ENCODE peak calls at places on chromosome 17, in six cellular contexts. Z is GM12891, P is K562, A is H1, N is GM12878, Q is HepG2. U is an unnamed sample.

GRCh38 chr17:49022391-49022941 is 25.3 kb downstream of the IGF2BP1 start:
- DNase-seq in Z (no peak), P (peak; percentile 48), A (peak; percentile 92), N (no peak), Q (peak; percentile 76), U (no peak)

GRCh38 chr17:33290156-33290697 is 2.9 kb downstream of the ASIC2 start:
- DNase-seq in Z (no peak), P (no peak), A (no peak), N (no peak), Q (no peak), U (no peak)

GRCh38 chr17:38341035-38341721 is 2.6 kb downstream of the GPR179 start:
- DNase-seq in Z (no peak), P (no peak), A (peak; percentile 17), N (no peak), Q (peak; percentile 47), U (no peak)

GRCh38 chr17:49361129-49361901 is 735 bp downstream of the ZNF652 start:
- DNase-seq in Z (peak; percentile 40), P (peak; percentile 50), A (no peak), N (peak; percentile 48), Q (peak; percentile 62), U (peak; percentile 52)

GRCh38 chr17:33401253-33401652 is 108.2 kb upstream of the ASIC2 start:
- DNase-seq in Z (no peak), P (no peak), A (no peak), N (no peak), Q (no peak), U (no peak)

GRCh38 chr17:46769531-46770438 is 48.7 kb downstream of the WNT3 start:
- DNase-seq in Z (no peak), P (no peak), A (no peak), N (no peak), Q (no peak), U (no peak)

GRCh38 chr17:78256705-78257559 is 25.5 kb downstream of the TMEM235 start:
- DNase-seq in Z (no peak), P (no peak), A (no peak), N (no peak), Q (no peak), U (no peak)

GRCh38 chr17:2388020-2388704 is 12.7 kb downstream of the MNT start:
- DNase-seq in Z (no peak), P (no peak), A (no peak), N (no peak), Q (no peak), U (no peak)

GRCh38 chr17:67079481-67079880 is 35.1 kb downstream of the CACNG1 start:
- DNase-seq in Z (no peak), P (no peak), A (no peak), N (no peak), Q (no peak), U (no peak)

GRCh38 chr17:80889231-80889896 is 102.3 kb upstream of the CHMP6 start:
- DNase-seq in Z (no peak), P (no peak), A (no peak), N (no peak), Q (no peak), U (no peak)

GRCh38 chr17:80886641-80887573 is 104.7 kb upstream of the CHMP6 start:
- DNase-seq in Z (no peak), P (no peak), A (no peak), N (no peak), Q (no peak), U (no peak)

GRCh38 chr17:80888276-80889160 is 103.1 kb upstream of the CHMP6 start:
- DNase-seq in Z (no peak), P (no peak), A (no peak), N (no peak), Q (no peak), U (no peak)

GRCh38 chr17:80885922-80886582 is 105.6 kb upstream of the CHMP6 start:
- DNase-seq in Z (no peak), P (no peak), A (no peak), N (no peak), Q (no peak), U (no peak)

GRCh38 chr17:80887639-80888175 is 103.9 kb upstream of the CHMP6 start:
- DNase-seq in Z (no peak), P (no peak), A (no peak), N (no peak), Q (no peak), U (no peak)
- TF ChIP-seq POLR2A in Z (no peak), P (no peak), A (no peak), N (no peak), Q (no peak), U (no peak)

GRCh38 chr17:61461586-61461966 is 9.4 kb downstream of the TBX4 start:
- DNase-seq in Z (no peak), P (no peak), A (no peak), N (no peak), Q (peak; percentile 70), U (no peak)

GRCh38 chr17:61462734-61463067 is 10.5 kb downstream of the TBX4 start:
- DNase-seq in Z (no peak), P (no peak), A (no peak), N (no peak), Q (no peak), U (no peak)

GRCh38 chr17:61460796-61461585 is 8.8 kb downstream of the TBX4 start:
- DNase-seq in Z (no peak), P (no peak), A (no peak), N (no peak), Q (peak; percentile 98), U (no peak)

GRCh38 chr17:61463068-61463980 is 11.1 kb downstream of the TBX4 start:
- DNase-seq in Z (no peak), P (peak; percentile 48), A (no peak), N (no peak), Q (no peak), U (no peak)

DNA sequence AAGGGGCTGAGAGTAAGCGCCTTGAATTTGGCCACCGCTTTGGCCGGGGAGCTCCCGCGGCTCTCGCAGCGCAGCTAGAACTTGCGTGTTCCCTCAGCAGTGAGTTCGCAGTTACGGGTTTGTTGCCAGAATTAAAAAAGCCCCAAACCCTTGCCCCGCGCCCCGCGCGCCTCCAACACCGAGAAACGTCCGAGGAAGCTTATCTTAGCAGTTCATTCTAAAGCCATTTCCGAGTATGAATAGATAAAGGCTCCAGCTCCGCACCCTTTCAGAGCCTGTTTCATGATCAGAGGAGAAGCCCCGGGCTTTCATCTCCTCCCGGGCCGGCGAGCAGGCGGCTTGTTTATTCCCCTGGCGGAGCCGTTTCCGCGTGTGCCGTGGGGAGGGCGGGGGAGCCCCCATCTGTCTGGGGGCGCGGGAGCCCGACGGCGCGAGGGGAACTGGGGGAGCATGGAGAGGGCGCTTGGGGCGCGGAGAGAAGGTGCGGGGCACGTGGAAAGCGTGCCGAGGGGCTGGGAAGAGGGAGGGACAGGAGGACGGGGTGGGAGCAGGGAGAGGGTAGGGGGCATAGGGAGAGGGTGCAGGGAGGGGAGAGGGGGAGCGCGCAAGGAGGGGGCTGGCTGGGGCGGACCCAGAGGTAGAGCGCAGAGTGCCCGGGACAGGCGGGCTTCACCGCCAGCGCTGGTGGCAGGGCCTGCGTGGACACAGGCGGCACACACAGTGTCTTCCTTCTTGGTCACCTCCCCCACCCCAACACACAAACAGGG is 9.9 kb downstream of the TBX4 start:
- DNase-seq in Z (no peak), P (peak; percentile 28), A (no peak), N (no peak), Q (peak; percentile 56), U (no peak)
- TF ChIP-seq TAF1 in Z (no peak), P (no peak), A (no peak), N (no peak), Q (no peak), U (no peak)

GRCh38 chr17:74987418-74987908 is at the start of gene CDR2L:
- DNase-seq in Z (peak; percentile 90), P (peak; percentile 97), A (peak; percentile 79), N (peak; percentile 48), Q (peak; percentile 86), U (peak; percentile 91)
- TF ChIP-seq POLR2A in Z (no peak), P (peak; percentile 57), A (peak; percentile 87), N (peak; percentile 39), Q (peak; percentile 65), U (no peak)

GRCh38 chr17:9211133-9211765 is 189.9 kb downstream of the NTN1 start:
- DNase-seq in Z (no peak), P (no peak), A (no peak), N (no peak), Q (no peak), U (no peak)
- TF ChIP-seq TAF1 in Z (no peak), P (no peak), A (no peak), N (no peak), Q (no peak), U (no peak)

DNA sequence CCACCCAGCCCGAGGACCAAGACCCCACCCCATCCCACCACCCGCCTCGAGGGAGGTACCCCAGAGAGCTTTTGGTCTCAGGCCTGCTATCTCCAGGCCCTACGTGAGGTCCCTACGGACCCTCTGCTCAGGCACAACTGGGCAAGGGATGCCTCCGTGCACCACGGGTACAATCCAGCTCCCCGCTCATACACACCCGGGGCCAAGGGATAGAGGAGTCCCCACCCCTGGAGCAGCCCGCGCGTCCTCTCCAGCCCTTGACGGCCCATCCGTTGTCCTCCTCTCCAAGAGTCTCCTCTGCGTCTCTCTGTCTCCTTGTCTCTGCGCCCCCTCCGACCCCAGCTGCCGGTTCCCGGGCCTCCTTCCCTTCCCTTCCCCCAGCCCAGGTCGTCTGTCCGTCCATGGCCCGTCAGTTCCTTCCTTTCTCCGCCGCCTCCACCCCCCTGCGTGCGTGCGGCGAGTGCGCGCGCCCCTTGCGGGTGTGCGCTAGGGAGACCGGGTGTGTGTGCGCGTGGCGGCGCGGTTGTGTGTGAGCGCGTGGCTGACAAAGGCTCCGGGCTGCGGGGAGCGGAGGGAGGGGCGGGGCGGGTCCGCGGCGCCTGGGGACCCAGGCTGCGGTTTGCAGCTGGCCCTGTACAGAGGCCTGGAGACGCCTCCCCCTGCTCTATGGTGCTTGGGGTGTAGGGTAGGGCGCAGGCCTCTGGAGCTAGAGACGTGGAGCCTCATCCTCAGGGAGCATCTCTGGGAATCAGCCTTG is 928 bp downstream of the SPNS2 start:
- DNase-seq in Z (no peak), P (peak; percentile 32), A (no peak), N (no peak), Q (no peak), U (no peak)
- TF ChIP-seq POLR2A in Z (no peak), P (no peak), A (no peak), N (no peak), Q (no peak), U (no peak)

GRCh38 chr17:74330446-74330845 is 4.4 kb downstream of the KIF19 start:
- DNase-seq in Z (no peak), P (no peak), A (no peak), N (no peak), Q (no peak), U (no peak)
- TF ChIP-seq TAF1 in Z (no peak), P (no peak), A (no peak), N (no peak), Q (no peak), U (no peak)

GRCh38 chr17:80555266-80555665 is 10.6 kb downstream of the RPTOR start:
- DNase-seq in Z (no peak), P (no peak), A (no peak), N (no peak), Q (no peak), U (no peak)

GRCh38 chr17:80558046-80558445 is 13.4 kb downstream of the RPTOR start:
- DNase-seq in Z (no peak), P (no peak), A (no peak), N (no peak), Q (no peak), U (no peak)

DNA sequence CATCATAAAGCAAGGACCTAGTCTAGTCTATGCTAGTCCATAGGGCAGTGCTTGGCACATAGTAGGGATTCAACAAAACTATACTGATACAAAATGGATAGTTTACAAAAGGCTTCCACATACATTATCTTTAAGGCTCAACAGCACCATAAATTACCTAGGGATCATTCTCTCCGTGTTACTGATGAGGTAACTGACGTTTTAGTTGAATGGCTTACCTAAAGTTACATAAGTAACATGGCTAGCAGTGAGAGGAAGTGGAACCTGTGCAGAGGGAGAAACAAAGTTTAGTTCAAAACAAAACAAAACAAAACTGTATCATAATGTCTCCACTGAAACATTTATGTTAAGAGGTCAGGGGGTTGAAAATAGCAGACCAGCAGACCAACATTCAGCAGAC is 7.9 kb downstream of the RPTOR start:
- DNase-seq in Z (no peak), P (no peak), A (no peak), N (no peak), Q (no peak), U (no peak)
- TF ChIP-seq POLR2A in Z (no peak), P (no peak), A (no peak), N (no peak), Q (no peak), U (no peak)

U was measured in GM12892.